ENCODE peak calls at places on chromosomes 7 and 10, in nine cellular contexts. One of them, this sample, is unnamed.

GRCh38 chr10:81297292-81297691 is 577.7 kb upstream of the NRG3 start:
- DNase-seq in neural progenitor cell: no peak
- DNase-seq in SK-N-SH: no peak
- DNase-seq in hepatocyte: no peak
- DNase-seq in OCI-LY7: no peak
- DNase-seq in MM.1S: no peak
- DNase-seq in HCT116: no peak
- DNase-seq in GM23248: no peak
- DNase-seq in PC-3: no peak
- DNase-seq in this sample: no peak

GRCh38 chr10:66928000-66928770 is 2.3 kb downstream of the LRRTM3 start:
- DNase-seq in MM.1S: no peak
- DNase-seq in hepatocyte: peak
- DNase-seq in neural progenitor cell: peak
- DNase-seq in SK-N-SH: peak
- DNase-seq in GM23248: peak
- DNase-seq in HCT116: no peak
- DNase-seq in OCI-LY7: no peak
- DNase-seq in PC-3: no peak
- DNase-seq in this sample: peak

GRCh38 chr7:30224511-30225031 is 59.8 kb upstream of the ZNRF2 start:
- DNase-seq in GM23248: peak
- DNase-seq in neural progenitor cell: no peak
- DNase-seq in SK-N-SH: no peak
- DNase-seq in hepatocyte: no peak
- DNase-seq in HCT116: no peak
- DNase-seq in MM.1S: no peak
- DNase-seq in OCI-LY7: no peak
- DNase-seq in PC-3: peak
- DNase-seq in this sample: no peak

GRCh38 chr10:44779511-44779910 is 131.6 kb upstream of the TMEM72 start:
- DNase-seq in SK-N-SH: no peak
- DNase-seq in OCI-LY7: no peak
- DNase-seq in GM23248: no peak
- DNase-seq in hepatocyte: no peak
- DNase-seq in HCT116: no peak
- DNase-seq in MM.1S: no peak
- DNase-seq in neural progenitor cell: no peak
- DNase-seq in PC-3: no peak
- DNase-seq in this sample: no peak

GRCh38 chr10:123554656-123555055 is 111.5 kb upstream of the GPR26 start:
- DNase-seq in hepatocyte: no peak
- DNase-seq in GM23248: no peak
- DNase-seq in neural progenitor cell: no peak
- DNase-seq in HCT116: no peak
- DNase-seq in OCI-LY7: no peak
- DNase-seq in PC-3: no peak
- DNase-seq in MM.1S: no peak
- DNase-seq in SK-N-SH: no peak
- DNase-seq in this sample: no peak

GRCh38 chr10:131638481-131639278 is 262.1 kb upstream of the PPP2R2D start:
- DNase-seq in PC-3: no peak
- DNase-seq in SK-N-SH: no peak
- DNase-seq in hepatocyte: no peak
- DNase-seq in HCT116: no peak
- DNase-seq in neural progenitor cell: no peak
- DNase-seq in GM23248: no peak
- DNase-seq in MM.1S: no peak
- DNase-seq in OCI-LY7: no peak
- DNase-seq in this sample: no peak

GRCh38 chr7:159112136-159113011 is 32.3 kb downstream of the VIPR2 start:
- DNase-seq in PC-3: no peak
- DNase-seq in hepatocyte: no peak
- DNase-seq in OCI-LY7: no peak
- DNase-seq in neural progenitor cell: no peak
- DNase-seq in SK-N-SH: no peak
- DNase-seq in GM23248: no peak
- DNase-seq in MM.1S: no peak
- DNase-seq in HCT116: no peak
- DNase-seq in this sample: peak

GRCh38 chr10:118994321-118994720 is 35.2 kb upstream of the NANOS1 start:
- DNase-seq in PC-3: no peak
- DNase-seq in MM.1S: no peak
- DNase-seq in SK-N-SH: no peak
- DNase-seq in HCT116: no peak
- DNase-seq in GM23248: no peak
- DNase-seq in OCI-LY7: no peak
- DNase-seq in hepatocyte: no peak
- DNase-seq in neural progenitor cell: no peak
- DNase-seq in this sample: no peak

GRCh38 chr7:1368682-1369571 is 90.3 kb downstream of the MICALL2 start:
- DNase-seq in GM23248: peak
- DNase-seq in OCI-LY7: peak
- DNase-seq in SK-N-SH: peak
- DNase-seq in hepatocyte: peak
- DNase-seq in neural progenitor cell: peak
- DNase-seq in PC-3: peak
- DNase-seq in HCT116: peak
- DNase-seq in MM.1S: no peak
- DNase-seq in this sample: peak

GRCh38 chr7:73519867-73520672 is 2.0 kb downstream of the BAZ1B start:
- DNase-seq in MM.1S: peak
- DNase-seq in SK-N-SH: no peak
- DNase-seq in neural progenitor cell: peak
- DNase-seq in HCT116: no peak
- DNase-seq in hepatocyte: no peak
- DNase-seq in OCI-LY7: peak
- DNase-seq in PC-3: no peak
- DNase-seq in GM23248: peak
- DNase-seq in this sample: no peak

GRCh38 chr10:119687192-119688032 is 36.2 kb downstream of the BAG3 start:
- DNase-seq in MM.1S: no peak
- DNase-seq in SK-N-SH: no peak
- DNase-seq in neural progenitor cell: peak
- DNase-seq in PC-3: peak
- DNase-seq in OCI-LY7: no peak
- DNase-seq in GM23248: no peak
- DNase-seq in hepatocyte: peak
- DNase-seq in HCT116: no peak
- DNase-seq in this sample: peak

GRCh38 chr7:27191716-27192545 is 6.9 kb upstream of the HOXA11 start:
- DNase-seq in GM23248: no peak
- DNase-seq in HCT116: no peak
- DNase-seq in MM.1S: no peak
- DNase-seq in neural progenitor cell: no peak
- DNase-seq in SK-N-SH: no peak
- DNase-seq in hepatocyte: no peak
- DNase-seq in OCI-LY7: no peak
- DNase-seq in PC-3: peak
- DNase-seq in this sample: peak

GRCh38 chr7:41987-42386 is 150.4 kb upstream of the FAM20C start:
- DNase-seq in SK-N-SH: no peak
- DNase-seq in GM23248: peak
- DNase-seq in HCT116: no peak
- DNase-seq in OCI-LY7: no peak
- DNase-seq in PC-3: no peak
- DNase-seq in MM.1S: no peak
- DNase-seq in neural progenitor cell: no peak
- DNase-seq in hepatocyte: no peak
- DNase-seq in this sample: no peak

GRCh38 chr10:49177391-49178355 is 10.5 kb downstream of the TMEM273 start:
- DNase-seq in SK-N-SH: no peak
- DNase-seq in hepatocyte: peak
- DNase-seq in PC-3: peak
- DNase-seq in MM.1S: no peak
- DNase-seq in HCT116: peak
- DNase-seq in neural progenitor cell: no peak
- DNase-seq in GM23248: peak
- DNase-seq in OCI-LY7: no peak
- DNase-seq in this sample: no peak

GRCh38 chr10:46520381-46520780 is 36.1 kb downstream of the GPRIN2 start:
- DNase-seq in neural progenitor cell: no peak
- DNase-seq in HCT116: no peak
- DNase-seq in hepatocyte: no peak
- DNase-seq in OCI-LY7: no peak
- DNase-seq in PC-3: no peak
- DNase-seq in SK-N-SH: no peak
- DNase-seq in MM.1S: no peak
- DNase-seq in GM23248: no peak
- DNase-seq in this sample: no peak

GRCh38 chr7:157601530-157601929 is 264.7 kb downstream of the DNAJB6 start:
- DNase-seq in neural progenitor cell: no peak
- DNase-seq in MM.1S: no peak
- DNase-seq in hepatocyte: no peak
- DNase-seq in OCI-LY7: no peak
- DNase-seq in SK-N-SH: no peak
- DNase-seq in PC-3: no peak
- DNase-seq in GM23248: no peak
- DNase-seq in HCT116: no peak
- DNase-seq in this sample: no peak

GRCh38 chr7:73638921-73639320 is 14.6 kb upstream of the MLXIPL start:
- DNase-seq in OCI-LY7: no peak
- DNase-seq in hepatocyte: no peak
- DNase-seq in neural progenitor cell: no peak
- DNase-seq in MM.1S: no peak
- DNase-seq in HCT116: no peak
- DNase-seq in SK-N-SH: no peak
- DNase-seq in PC-3: no peak
- DNase-seq in GM23248: no peak
- DNase-seq in this sample: no peak

GRCh38 chr10:124999433-125000365 is 57.8 kb downstream of the ZRANB1 start:
- DNase-seq in neural progenitor cell: no peak
- DNase-seq in HCT116: no peak
- DNase-seq in GM23248: peak
- DNase-seq in OCI-LY7: no peak
- DNase-seq in MM.1S: no peak
- DNase-seq in PC-3: no peak
- DNase-seq in hepatocyte: no peak
- DNase-seq in SK-N-SH: peak
- DNase-seq in this sample: no peak

GRCh38 chr10:21515581-21516269 is 9.8 kb downstream of the SKIDA1 start:
- DNase-seq in MM.1S: no peak
- DNase-seq in HCT116: no peak
- DNase-seq in GM23248: no peak
- DNase-seq in OCI-LY7: no peak
- DNase-seq in hepatocyte: no peak
- DNase-seq in SK-N-SH: no peak
- DNase-seq in neural progenitor cell: peak
- DNase-seq in PC-3: no peak
- DNase-seq in this sample: no peak

GRCh38 chr7:28570970-28571288 is 158.6 kb downstream of the CREB5 start:
- DNase-seq in MM.1S: no peak
- DNase-seq in neural progenitor cell: no peak
- DNase-seq in HCT116: no peak
- DNase-seq in SK-N-SH: no peak
- DNase-seq in hepatocyte: no peak
- DNase-seq in PC-3: peak
- DNase-seq in OCI-LY7: no peak
- DNase-seq in GM23248: peak
- DNase-seq in this sample: no peak

DNA sequence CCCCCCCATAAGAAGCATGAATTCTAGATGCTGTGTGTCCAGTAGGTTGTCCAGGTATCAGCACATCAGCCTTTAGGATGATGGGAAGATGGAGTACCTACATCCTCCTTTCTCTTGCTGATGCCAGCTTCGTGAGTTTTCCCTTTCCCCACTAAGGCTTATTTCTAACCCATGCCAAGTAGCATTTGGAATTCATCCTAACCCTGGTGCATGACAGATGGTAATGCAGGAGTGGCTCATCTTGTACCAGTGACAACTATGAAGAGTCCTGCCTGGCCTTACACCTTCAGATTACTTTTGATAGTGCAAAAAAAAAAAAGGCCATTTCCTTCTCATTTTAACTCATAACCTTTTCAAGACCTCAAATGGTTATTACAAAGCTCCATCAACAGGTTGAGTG is 58.7 kb downstream of the ARHGAP21 start:
- DNase-seq in SK-N-SH: no peak
- DNase-seq in MM.1S: no peak
- DNase-seq in neural progenitor cell: no peak
- DNase-seq in GM23248: no peak
- DNase-seq in HCT116: no peak
- DNase-seq in hepatocyte: no peak
- DNase-seq in OCI-LY7: no peak
- DNase-seq in PC-3: no peak
- DNase-seq in this sample: no peak
- H3K4me3 ChIP-seq in SK-N-SH: no peak
- H3K4me3 ChIP-seq in MM.1S: no peak
- H3K4me3 ChIP-seq in neural progenitor cell: no peak
- H3K4me3 ChIP-seq in GM23248: no peak
- H3K4me3 ChIP-seq in HCT116: no peak
- H3K4me3 ChIP-seq in hepatocyte: no peak
- H3K4me3 ChIP-seq in OCI-LY7: no peak
- H3K4me3 ChIP-seq in PC-3: no peak
- H3K4me3 ChIP-seq in this sample: no peak

GRCh38 chr10:107442035-107442505 is 277.6 kb upstream of the SORCS1 start:
- DNase-seq in HCT116: no peak
- DNase-seq in SK-N-SH: no peak
- DNase-seq in PC-3: peak
- DNase-seq in hepatocyte: no peak
- DNase-seq in GM23248: peak
- DNase-seq in MM.1S: peak
- DNase-seq in neural progenitor cell: no peak
- DNase-seq in OCI-LY7: no peak
- DNase-seq in this sample: no peak
- TF ChIP-seq EZH2phosphoT487 in HCT116: no peak
- TF ChIP-seq EZH2phosphoT487 in SK-N-SH: no peak
- TF ChIP-seq EZH2phosphoT487 in PC-3: no peak
- TF ChIP-seq EZH2phosphoT487 in hepatocyte: no peak
- TF ChIP-seq EZH2phosphoT487 in GM23248: no peak
- TF ChIP-seq EZH2phosphoT487 in MM.1S: no peak
- TF ChIP-seq EZH2phosphoT487 in neural progenitor cell: no peak
- TF ChIP-seq EZH2phosphoT487 in OCI-LY7: no peak
- TF ChIP-seq EZH2phosphoT487 in this sample: no peak

DNA sequence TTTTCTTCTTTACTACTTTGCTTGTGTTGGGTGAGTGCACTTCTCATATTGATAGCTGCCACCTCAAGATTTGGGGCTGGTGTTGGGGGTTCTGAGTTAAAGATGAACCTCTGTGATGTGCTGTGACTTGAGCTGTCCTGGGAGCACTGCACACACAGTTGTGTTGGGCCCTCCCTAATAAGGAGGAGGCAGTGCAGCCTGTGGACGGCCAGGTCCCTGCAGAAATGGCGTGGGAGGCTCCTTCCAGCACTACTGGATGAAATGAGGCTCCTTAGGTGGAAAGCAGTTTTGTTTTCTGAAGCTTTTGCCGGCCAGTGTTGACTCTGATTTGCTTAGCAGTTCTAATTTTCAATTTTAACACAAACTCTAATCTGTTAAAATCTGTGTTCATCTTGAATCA is 44.0 kb downstream of the WDR37 start:
- DNase-seq in MM.1S: no peak
- DNase-seq in hepatocyte: no peak
- DNase-seq in OCI-LY7: no peak
- DNase-seq in SK-N-SH: no peak
- DNase-seq in HCT116: no peak
- DNase-seq in GM23248: peak
- DNase-seq in PC-3: no peak
- DNase-seq in neural progenitor cell: no peak
- DNase-seq in this sample: no peak
- H3K4me3 ChIP-seq in MM.1S: no peak
- H3K4me3 ChIP-seq in hepatocyte: no peak
- H3K4me3 ChIP-seq in OCI-LY7: no peak
- H3K4me3 ChIP-seq in SK-N-SH: no peak
- H3K4me3 ChIP-seq in HCT116: no peak
- H3K4me3 ChIP-seq in GM23248: no peak
- H3K4me3 ChIP-seq in PC-3: no peak
- H3K4me3 ChIP-seq in neural progenitor cell: no peak
- H3K4me3 ChIP-seq in this sample: no peak

GRCh38 chr10:71246591-71247143 is 34.3 kb downstream of the UNC5B start:
- DNase-seq in hepatocyte: peak
- DNase-seq in OCI-LY7: no peak
- DNase-seq in MM.1S: no peak
- DNase-seq in GM23248: no peak
- DNase-seq in SK-N-SH: no peak
- DNase-seq in PC-3: peak
- DNase-seq in neural progenitor cell: no peak
- DNase-seq in HCT116: peak
- DNase-seq in this sample: no peak
- TF ChIP-seq EZH2phosphoT487 in hepatocyte: no peak
- TF ChIP-seq EZH2phosphoT487 in OCI-LY7: no peak
- TF ChIP-seq EZH2phosphoT487 in MM.1S: no peak
- TF ChIP-seq EZH2phosphoT487 in GM23248: no peak
- TF ChIP-seq EZH2phosphoT487 in SK-N-SH: no peak
- TF ChIP-seq EZH2phosphoT487 in PC-3: no peak
- TF ChIP-seq EZH2phosphoT487 in neural progenitor cell: no peak
- TF ChIP-seq EZH2phosphoT487 in HCT116: no peak
- TF ChIP-seq EZH2phosphoT487 in this sample: no peak

This sample was measured in GM23338.